ENCODE peak calls at places on chromosomes 5 and 9, in four cellular contexts. G, K, I and X are unnamed samples.
A peak's percentile ranks its signal among the peaks of the same experiment; 100 is the strongest.

GRCh38 chr5:88833371-88834107 is 49.4 kb downstream of the MEF2C start:
- DNase-seq in I (peak; percentile 20), G (peak; percentile 20), K (no peak), X (peak; percentile 67)

GRCh38 chr9:124697326-124698200 is 73.5 kb downstream of the NR6A1 start:
- DNase-seq in K (peak; percentile 62), G (no peak), I (no peak), X (peak; percentile 45)

GRCh38 chr9:96462538-96462937 is 12.6 kb downstream of the HABP4 start:
- DNase-seq in K (no peak), I (no peak), G (no peak), X (no peak)

GRCh38 chr5:161544350-161544765 is 2.2 kb downstream of the GABRB2 start:
- DNase-seq in G (no peak), I (peak; percentile 71), K (peak; percentile 3), X (peak; percentile 28)

GRCh38 chr5:53023969-53024368 is 34.8 kb downstream of the ITGA2 start:
- DNase-seq in K (peak; percentile 82), I (peak; percentile 8), G (no peak), X (peak; percentile 42)

GRCh38 chr9:120839146-120839545 is 3.6 kb downstream of the PSMD5 start:
- DNase-seq in K (peak; percentile 19), I (no peak), G (no peak), X (no peak)

GRCh38 chr5:157718529-157718928 is 12.7 kb upstream of the THG1L start:
- DNase-seq in K (peak; percentile 77), I (peak; percentile 75), G (no peak), X (peak; percentile 52)

GRCh38 chr5:92637247-92637646 is 943.8 kb downstream of the NR2F1-AS1 start:
- DNase-seq in I (no peak), G (no peak), K (no peak), X (no peak)

GRCh38 chr5:131393498-131393968 is 129.7 kb downstream of the CDC42SE2 start:
- DNase-seq in I (no peak), G (no peak), K (no peak), X (peak; percentile 18)

GRCh38 chr5:32083981-32084430 is 90.1 kb downstream of the GOLPH3 start:
- DNase-seq in G (no peak), I (no peak), K (no peak), X (no peak)

GRCh38 chr9:2725929-2726328 is 8.6 kb downstream of the KCNV2 start:
- DNase-seq in G (no peak), I (no peak), K (no peak), X (no peak)

GRCh38 chr5:34499001-34499734 is 157.0 kb upstream of the RAI14 start:
- DNase-seq in K (peak; percentile 86), G (no peak), I (peak; percentile 33), X (peak; percentile 76)

GRCh38 chr5:171137768-171138540 is 171.1 kb upstream of the TLX3 start:
- DNase-seq in G (no peak), I (no peak), K (peak; percentile 57), X (peak; percentile 25)

GRCh38 chr5:126846756-126847155 is 69.8 kb downstream of the LMNB1 start:
- DNase-seq in I (peak; percentile 0), K (no peak), G (no peak), X (no peak)

GRCh38 chr9:131237311-131237710 is 39.0 kb downstream of the FAM78A start:
- DNase-seq in K (no peak), G (no peak), I (no peak), X (no peak)

GRCh38 chr9:15642369-15642962 is 89.6 kb downstream of the CCDC171 start:
- DNase-seq in K (peak; percentile 37), G (no peak), I (peak; percentile 51), X (peak; percentile 2)

GRCh38 chr5:36957953-36958559 is 81.5 kb downstream of the NIPBL start:
- DNase-seq in I (no peak), K (no peak), G (no peak), X (no peak)

GRCh38 chr5:42518595-42519067 is 95.4 kb downstream of the GHR start:
- DNase-seq in G (no peak), K (no peak), I (peak; percentile 47), X (no peak)

GRCh38 chr9:1978941-1979340 is 36.2 kb upstream of the SMARCA2 start:
- DNase-seq in G (no peak), I (no peak), K (peak; percentile 67), X (peak; percentile 42)

GRCh38 chr5:6791031-6791577 is 77.9 kb downstream of the TENT4A start:
- DNase-seq in I (no peak), G (no peak), K (no peak), X (no peak)